ENCODE peak calls at places on chromosomes 5 and 9, in eight cellular contexts. K, S, A, U, B, E, F and I are unnamed samples.

GRCh38 chr5:37197340-37198050 is 51.7 kb downstream of the CPLANE1 start:
- DNase-seq in K (no peak), S (peak; percentile 33), A (no peak), U (no peak), B (no peak), E (peak; percentile 39), F (no peak), I (peak; percentile 33)

GRCh38 chr5:138960145-138960692 is 85.1 kb upstream of the LRRTM2 start:
- DNase-seq in K (no peak), S (no peak), A (no peak), U (no peak), B (no peak), E (no peak), F (no peak), I (no peak)

GRCh38 chr5:67435007-67435406 is 238.4 kb upstream of the CD180 start:
- DNase-seq in K (no peak), S (no peak), A (no peak), U (no peak), B (no peak), E (no peak), F (no peak), I (no peak)

GRCh38 chr5:41924872-41925554 is at the start of gene FBXO4:
- DNase-seq in K (no peak), S (peak; percentile 89), A (peak; percentile 87), U (peak; percentile 49), B (peak; percentile 97), E (peak; percentile 81), F (no peak), I (peak; percentile 91)

GRCh38 chr5:135569755-135570452 is 8.9 kb downstream of the CXCL14 start:
- DNase-seq in K (no peak), S (peak; percentile 64), A (no peak), U (no peak), B (no peak), E (peak; percentile 57), F (no peak), I (peak; percentile 71)

GRCh38 chr9:72203205-72203803 is 54.1 kb downstream of the GDA start:
- DNase-seq in K (peak; percentile 11), S (peak; percentile 43), A (no peak), U (peak; percentile 13), B (no peak), E (peak; percentile 54), F (no peak), I (peak; percentile 53)

GRCh38 chr5:93151121-93151520 is 429.9 kb downstream of the NR2F1-AS1 start:
- DNase-seq in K (no peak), S (no peak), A (no peak), U (no peak), B (no peak), E (no peak), F (no peak), I (peak; percentile 70)

GRCh38 chr9:84154320-84154719 is 173.7 kb downstream of the RMI1 start:
- DNase-seq in K (no peak), S (no peak), A (no peak), U (no peak), B (no peak), E (no peak), F (no peak), I (no peak)

GRCh38 chr9:82586918-82587356 is 476.0 kb downstream of the RASEF start:
- DNase-seq in K (no peak), S (no peak), A (no peak), U (no peak), B (no peak), E (no peak), F (no peak), I (no peak)